ENCODE peak calls at places on chromosomes 11 and 22, in six cellular contexts. Q is choroid plexus epithelial cell; G is uterus; U is stimulated activated CD8-positive, alpha-beta memory T cell treated with anti-CD3 and anti-CD28 coated beads, Interleukin-2, amount 100 ng/mL, for 1 hour; S is effector CD8-positive, alpha-beta T cell; F is ureter. H is an unnamed sample.

GRCh38 chr11:35321532-35322320 is 97.6 kb downstream of the SLC1A2 start:
- DNase-seq in Q (no peak), G (no peak), U (no peak), S (no peak), F (no peak), H (no peak)

GRCh38 chr11:6127881-6128280 is 20.4 kb downstream of the OR56B4 start:
- DNase-seq in Q (no peak), G (no peak), U (no peak), S (no peak), F (no peak), H (no peak)

GRCh38 chr22:23497016-23497885 is 82.8 kb downstream of the IGLL1 start:
- DNase-seq in Q (no peak), G (no peak), U (no peak), S (no peak), F (peak), H (no peak)

GRCh38 chr11:117996058-117996457 is 9.9 kb downstream of the IL10RA start:
- DNase-seq in Q (no peak), G (no peak), U (no peak), S (no peak), F (no peak), H (no peak)

GRCh38 chr11:114366331-114367243 is 33.7 kb downstream of the C11orf71 start:
- DNase-seq in Q (peak), G (no peak), U (no peak), S (no peak), F (no peak), H (no peak)

GRCh38 chr22:18023509-18024275 is 669 bp downstream of the MICAL3 start:
- DNase-seq in Q (peak), G (peak), U (no peak), S (no peak), F (peak), H (peak)

GRCh38 chr11:43327987-43328386 is 16.2 kb downstream of the API5 start:
- DNase-seq in Q (peak), G (no peak), U (no peak), S (no peak), F (no peak), H (no peak)

GRCh38 chr11:76512851-76513653 is 68.2 kb downstream of the EMSY start:
- DNase-seq in Q (peak), G (no peak), U (no peak), S (no peak), F (no peak), H (no peak)

GRCh38 chr22:37904572-37905533 is 1.2 kb upstream of the MICALL1 start:
- DNase-seq in Q (peak), G (peak), U (no peak), S (no peak), F (peak), H (no peak)

GRCh38 chr11:126607374-126607773 is 251.9 kb downstream of the ST3GAL4 start:
- DNase-seq in Q (peak), G (no peak), U (no peak), S (no peak), F (peak), H (no peak)

GRCh38 chr11:15006139-15006759 is 34.1 kb upstream of the CALCA start:
- DNase-seq in Q (peak), G (no peak), U (no peak), S (no peak), F (no peak), H (no peak)

GRCh38 chr11:7936615-7937014 is 4.9 kb downstream of the OR10A3 start:
- DNase-seq in Q (no peak), G (no peak), U (no peak), S (no peak), F (peak), H (no peak)

GRCh38 chr11:100585728-100586127 is 101.4 kb upstream of the ARHGAP42 start:
- DNase-seq in Q (no peak), G (no peak), U (no peak), S (no peak), F (no peak), H (no peak)

GRCh38 chr11:85685131-85685819 is 720 bp downstream of the CCDC89 start:
- DNase-seq in Q (no peak), G (peak), U (no peak), S (no peak), F (no peak), H (no peak)

GRCh38 chr22:30575011-30575671 is 676 bp upstream of the GAL3ST1 start:
- DNase-seq in Q (no peak), G (peak), U (no peak), S (no peak), F (peak), H (no peak)

GRCh38 chr22:44592466-44593180 is 94.6 kb upstream of the RTL6 start:
- DNase-seq in Q (no peak), G (no peak), U (no peak), S (no peak), F (no peak), H (no peak)

H was measured in activated CD4-positive, alpha-beta memory T cell treated with anti-CD3 and anti-CD28 coated beads, Interleukin-2, amount 10 ng/mL, durations not matched to agents 7 days and 5 days.